ENCODE peak calls at places on chromosomes 5 and 9, in four cellular contexts. F is activated CD4-positive, alpha-beta memory T cell treated with anti-CD3 and anti-CD28 coated beads, Interleukin-2, amount 10 ng/mL, durations not matched to agents 7 days and 5 days; Q is ELF-1; N is psoas muscle. G is an unnamed sample.

GRCh38 chr9:32837551-32838058 is 54.3 kb downstream of the TMEM215 start:
- DNase-seq in F (no peak), Q (no peak), N (no peak), G (no peak)

GRCh38 chr9:92463989-92464388 is 18.3 kb downstream of the ASPN start:
- DNase-seq in F (no peak), Q (no peak), N (no peak), G (peak; percentile 54)

GRCh38 chr9:21075484-21075883 is 2.3 kb downstream of the IFNB1 start:
- DNase-seq in F (no peak), Q (no peak), N (no peak), G (no peak)

GRCh38 chr9:70400107-70400892 is 14.2 kb downstream of the KLF9 start:
- DNase-seq in F (no peak), Q (no peak), N (no peak), G (no peak)

GRCh38 chr5:90881626-90882150 is 323.1 kb downstream of the ADGRV1 start:
- DNase-seq in F (no peak), Q (no peak), N (no peak), G (no peak)

GRCh38 chr5:1294839-1295649 is at the start of gene TERT:
- DNase-seq in F (peak; percentile 69), Q (peak; percentile 39), N (no peak), G (no peak)

GRCh38 chr5:144467795-144468194 is 297.1 kb downstream of the KCTD16 start:
- DNase-seq in F (no peak), Q (peak; percentile 82), N (no peak), G (peak; percentile 22)

GRCh38 chr5:5132185-5132584 is 7.9 kb upstream of the ADAMTS16 start:
- DNase-seq in F (no peak), Q (no peak), N (no peak), G (no peak)

GRCh38 chr9:8622222-8622802 is 822.7 kb upstream of the DMAC1 start:
- DNase-seq in F (no peak), Q (no peak), N (no peak), G (peak; percentile 7)

GRCh38 chr5:111643499-111643898 is 113.5 kb downstream of the NREP start:
- DNase-seq in F (no peak), Q (no peak), N (no peak), G (no peak)

GRCh38 chr9:128215491-128216404 is 12.6 kb downstream of the DNM1 start:
- DNase-seq in F (no peak), Q (peak; percentile 40), N (peak; percentile 58), G (no peak)

GRCh38 chr9:22147818-22148573 is 138.9 kb upstream of the CDKN2B start:
- DNase-seq in F (peak; percentile 25), Q (no peak), N (no peak), G (peak; percentile 95)

GRCh38 chr9:123111977-123112869 is 78.8 kb downstream of the GPR21 start:
- DNase-seq in F (no peak), Q (peak; percentile 55), N (peak; percentile 27), G (no peak)

GRCh38 chr5:14118551-14119320 is 24.4 kb upstream of the TRIO start:
- DNase-seq in F (no peak), Q (peak; percentile 81), N (no peak), G (no peak)

GRCh38 chr9:129561594-129562281 is 59.2 kb downstream of the C9orf50 start:
- DNase-seq in F (no peak), Q (no peak), N (no peak), G (no peak)

GRCh38 chr5:60797482-60798153 is 46.5 kb downstream of the ELOVL7 start:
- DNase-seq in F (no peak), Q (peak; percentile 10), N (no peak), G (no peak)

GRCh38 chr9:128724744-128725211 is 851 bp upstream of the ZDHHC12 start:
- DNase-seq in F (peak; percentile 64), Q (peak; percentile 98), N (peak; percentile 67), G (peak; percentile 81)

GRCh38 chr5:82417776-82418607 is 139.8 kb upstream of the RPS23 start:
- DNase-seq in F (no peak), Q (no peak), N (no peak), G (no peak)

GRCh38 chr5:68304421-68305052 is 89.0 kb downstream of the PIK3R1 start:
- DNase-seq in F (no peak), Q (no peak), N (no peak), G (peak; percentile 58)

GRCh38 chr5:172731286-172732073 is 39.5 kb downstream of the DUSP1 start:
- DNase-seq in F (no peak), Q (peak; percentile 71), N (no peak), G (peak; percentile 67)

GRCh38 chr9:35051069-35051967 is 21.1 kb downstream of the VCP start:
- DNase-seq in F (peak; percentile 49), Q (peak; percentile 62), N (peak; percentile 30), G (no peak)

GRCh38 chr9:132793606-132794580 is 84.2 kb downstream of the AK8 start:
- DNase-seq in F (no peak), Q (no peak), N (no peak), G (no peak)

GRCh38 chr5:61229416-61229815 is 67.1 kb upstream of the SMIM15 start:
- DNase-seq in F (no peak), Q (peak; percentile 37), N (no peak), G (no peak)

GRCh38 chr5:126875303-126875785 is 98.4 kb downstream of the LMNB1 start:
- DNase-seq in F (no peak), Q (peak; percentile 74), N (no peak), G (no peak)

GRCh38 chr5:33257807-33258491 is 182.8 kb upstream of the TARS1 start:
- DNase-seq in F (no peak), Q (no peak), N (no peak), G (peak; percentile 73)

GRCh38 chr5:169218176-169218575 is 82.8 kb downstream of the SLIT3 start:
- DNase-seq in F (no peak), Q (peak; percentile 67), N (no peak), G (no peak)

GRCh38 chr9:85212887-85213286 is 528.9 kb downstream of the AGTPBP1 start:
- DNase-seq in F (no peak), Q (no peak), N (no peak), G (peak; percentile 92)

GRCh38 chr9:129027685-129028191 is 393 bp downstream of the SH3GLB2 start:
- DNase-seq in F (peak; percentile 79), Q (peak; percentile 61), N (no peak), G (no peak)